ENCODE peak calls at places on chromosomes 3 and 15, in four cellular contexts. J is HEK293T, S is HepG2, E is K562. Q is an unnamed sample.

GRCh38 chr15:79942656-79943481 is 28.1 kb downstream of the BCL2A1 start:
- DNase-seq in J (no peak), S (no peak), E (no peak), Q (no peak)

GRCh38 chr3:71916747-71917369 is 131.9 kb upstream of the PROK2 start:
- DNase-seq in J (no peak), S (no peak), E (no peak), Q (no peak)

GRCh38 chr15:98717942-98718341 is 69.6 kb downstream of the IGF1R start:
- DNase-seq in J (no peak), S (no peak), E (no peak), Q (no peak)

GRCh38 chr15:101684384-101684783 is 32.2 kb upstream of the TM2D3 start:
- DNase-seq in J (no peak), S (no peak), E (no peak), Q (no peak)

GRCh38 chr3:88713233-88713691 is 394.2 kb upstream of the EPHA3 start:
- DNase-seq in J (no peak), S (no peak), E (no peak), Q (no peak)

GRCh38 chr15:34038404-34039179 is 412 bp downstream of the AVEN start:
- DNase-seq in J (peak), S (peak), E (peak), Q (no peak)

GRCh38 chr3:45582407-45582806 is 12.1 kb upstream of the LIMD1 start:
- DNase-seq in J (no peak), S (no peak), E (no peak), Q (no peak)

GRCh38 chr3:98962189-98962930 is 60.9 kb upstream of the DCBLD2 start:
- DNase-seq in J (no peak), S (peak), E (no peak), Q (no peak)

GRCh38 chr3:126419151-126419703 is 24.5 kb downstream of the CFAP100 start:
- DNase-seq in J (no peak), S (no peak), E (no peak), Q (no peak)

GRCh38 chr3:94716326-94717018 is 653.6 kb downstream of the NSUN3 start:
- DNase-seq in J (no peak), S (peak), E (no peak), Q (no peak)

GRCh38 chr3:106825962-106826605 is 551.2 kb upstream of the CCDC54 start:
- DNase-seq in J (no peak), S (no peak), E (no peak), Q (no peak)

GRCh38 chr15:89553632-89554031 is 21.6 kb upstream of the TICRR start:
- DNase-seq in J (no peak), S (no peak), E (no peak), Q (no peak)

GRCh38 chr3:119637679-119638525 is 22.5 kb downstream of the POPDC2 start:
- DNase-seq in J (no peak), S (no peak), E (peak), Q (peak)

GRCh38 chr3:172334743-172335142 is 113.5 kb downstream of the GHSR start:
- DNase-seq in J (no peak), S (no peak), E (no peak), Q (no peak)

GRCh38 chr3:55370272-55370671 is 116.8 kb downstream of the WNT5A start:
- DNase-seq in J (no peak), S (no peak), E (no peak), Q (no peak)

GRCh38 chr15:72389231-72389630 is 8.9 kb upstream of the TMEM202 start:
- DNase-seq in J (no peak), S (no peak), E (no peak), Q (no peak)
- TF ChIP-seq TARDBP in J (no peak), S (no peak), E (no peak), Q (no peak)

GRCh38 chr3:103873897-103874545 is 1439.2 kb downstream of the ZPLD1 start:
- DNase-seq in J (no peak), S (no peak), E (no peak), Q (no peak)
- TF ChIP-seq TARDBP in J (no peak), S (no peak), E (no peak), Q (no peak)

GRCh38 chr3:184430940-184431339 is 51.1 kb downstream of the CHRD start:
- DNase-seq in J (no peak), S (no peak), E (no peak), Q (no peak)
- TF ChIP-seq TARDBP in J (no peak), S (no peak), E (no peak), Q (no peak)

GRCh38 chr15:63896336-63897115 is 62.8 kb upstream of the HERC1 start:
- DNase-seq in J (no peak), S (peak), E (peak), Q (peak)
- TF ChIP-seq TARDBP in J (no peak), S (no peak), E (no peak), Q (peak)

DNA sequence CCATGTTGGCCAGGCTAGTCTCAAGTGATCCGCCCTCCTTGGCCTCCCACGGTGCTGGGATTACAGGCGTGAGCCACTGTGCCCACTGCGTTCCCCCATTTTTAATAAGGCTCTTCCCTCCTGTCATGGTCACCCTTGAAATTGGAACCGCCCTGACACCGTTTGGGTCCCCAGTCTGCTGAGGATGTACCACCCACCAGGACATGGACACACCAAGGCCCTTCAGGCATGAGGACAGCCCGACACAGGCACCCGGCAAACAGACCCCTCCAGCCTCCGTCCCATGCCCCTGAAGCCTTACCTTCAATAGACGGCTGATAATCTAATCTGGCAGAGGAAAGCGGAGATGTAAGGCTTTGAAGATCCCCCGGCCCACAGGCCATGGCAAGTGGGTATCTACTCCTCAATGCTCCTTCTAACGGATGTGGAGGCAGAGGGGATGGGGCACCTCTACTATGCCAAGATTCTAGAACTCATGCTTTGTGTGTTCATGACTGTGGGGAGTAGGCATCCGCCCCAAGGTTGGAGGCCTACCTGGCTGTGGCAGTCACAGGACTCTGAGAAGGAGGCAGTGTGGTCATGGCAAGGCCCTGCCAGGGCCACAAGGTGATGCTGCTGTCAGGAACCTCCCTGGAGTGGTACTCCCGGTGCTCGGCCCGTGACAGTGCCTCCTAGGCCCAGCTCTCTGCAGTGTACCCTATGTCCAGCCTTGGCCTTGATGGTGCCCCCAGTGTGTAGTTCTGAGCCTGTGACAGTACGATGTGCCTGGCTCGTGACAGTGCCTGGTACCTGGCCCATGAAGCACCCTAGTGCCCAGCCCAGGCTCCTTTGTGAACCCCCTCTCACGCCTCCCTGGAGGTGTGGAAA is 18.6 kb upstream of the PRSS50 start:
- DNase-seq in J (no peak), S (no peak), E (no peak), Q (no peak)
- TF ChIP-seq TARDBP in J (no peak), S (no peak), E (no peak), Q (no peak)

GRCh38 chr15:70050970-70051369 is 46.7 kb downstream of the TLE3 start:
- DNase-seq in J (no peak), S (no peak), E (no peak), Q (no peak)
- TF ChIP-seq TARDBP in J (no peak), S (no peak), E (no peak), Q (no peak)

Q was measured in GM12878.